ENCODE peak calls at places on chromosomes 13 and 19, in five cellular contexts. One of them, this sample, is unnamed. For H3K9me3, the result is how much of the 10 kb centered on the place peaks cover.

GRCh38 chr19:38527466-38528136 is 90.2 kb downstream of the MAP4K1 start:
- DNase-seq in A549: peak
- DNase-seq in Karpas-422: peak
- DNase-seq in cardiac muscle cell: no peak
- DNase-seq in left lung: no peak
- DNase-seq in this sample: no peak

GRCh38 chr13:21000647-21001046 is 60.7 kb downstream of the LATS2 start:
- DNase-seq in A549: no peak
- DNase-seq in Karpas-422: no peak
- DNase-seq in cardiac muscle cell: no peak
- DNase-seq in left lung: no peak
- DNase-seq in this sample: no peak

GRCh38 chr13:72745260-72745659 is 17.5 kb downstream of the BORA start:
- DNase-seq in A549: no peak
- DNase-seq in Karpas-422: no peak
- DNase-seq in cardiac muscle cell: no peak
- DNase-seq in left lung: no peak
- DNase-seq in this sample: no peak

GRCh38 chr13:30125422-30126073 is 181.8 kb downstream of the KATNAL1 start:
- DNase-seq in A549: peak
- DNase-seq in Karpas-422: no peak
- DNase-seq in cardiac muscle cell: no peak
- DNase-seq in left lung: no peak
- DNase-seq in this sample: no peak

GRCh38 chr13:45728759-45729158 is 26.6 kb downstream of the CBY2 start:
- DNase-seq in A549: peak
- DNase-seq in Karpas-422: peak
- DNase-seq in cardiac muscle cell: peak
- DNase-seq in left lung: no peak
- DNase-seq in this sample: no peak

GRCh38 chr19:51372021-51372648 is 319 bp downstream of the NKG7 start:
- DNase-seq in A549: no peak
- DNase-seq in Karpas-422: no peak
- DNase-seq in cardiac muscle cell: no peak
- DNase-seq in left lung: no peak
- DNase-seq in this sample: no peak

GRCh38 chr19:5360003-5360820 is 19.6 kb upstream of the PTPRS start:
- DNase-seq in A549: no peak
- DNase-seq in Karpas-422: no peak
- DNase-seq in cardiac muscle cell: no peak
- DNase-seq in left lung: no peak
- DNase-seq in this sample: no peak

GRCh38 chr13:46101488-46102289 is 3.1 kb downstream of the CPB2 start:
- DNase-seq in A549: no peak
- DNase-seq in Karpas-422: no peak
- DNase-seq in cardiac muscle cell: no peak
- DNase-seq in left lung: no peak
- DNase-seq in this sample: no peak

GRCh38 chr19:5369962-5370367 is 29.4 kb upstream of the PTPRS start:
- DNase-seq in A549: peak
- DNase-seq in Karpas-422: peak
- DNase-seq in cardiac muscle cell: peak
- DNase-seq in left lung: peak
- DNase-seq in this sample: no peak

GRCh38 chr19:29872224-29872731 is 60.5 kb downstream of the CCNE1 start:
- DNase-seq in A549: peak
- DNase-seq in Karpas-422: peak
- DNase-seq in cardiac muscle cell: peak
- DNase-seq in left lung: no peak
- DNase-seq in this sample: no peak

GRCh38 chr19:20318616-20319015 is 151.6 kb downstream of the ZNF486 start:
- DNase-seq in A549: no peak
- DNase-seq in Karpas-422: no peak
- DNase-seq in cardiac muscle cell: no peak
- DNase-seq in left lung: no peak
- DNase-seq in this sample: no peak

GRCh38 chr13:42039946-42040729 is 8.3 kb upstream of the DGKH start:
- DNase-seq in A549: peak
- DNase-seq in Karpas-422: peak
- DNase-seq in cardiac muscle cell: peak
- DNase-seq in left lung: peak
- DNase-seq in this sample: peak

GRCh38 chr13:82847595-82847994 is 1034.7 kb downstream of the SLITRK1 start:
- DNase-seq in A549: no peak
- DNase-seq in Karpas-422: no peak
- DNase-seq in cardiac muscle cell: no peak
- DNase-seq in left lung: no peak
- DNase-seq in this sample: no peak

GRCh38 chr13:113625965-113626661 is 31.9 kb downstream of the ATP4B start:
- DNase-seq in A549: no peak
- DNase-seq in Karpas-422: no peak
- DNase-seq in cardiac muscle cell: no peak
- DNase-seq in left lung: no peak
- DNase-seq in this sample: no peak

GRCh38 chr19:54959840-54960239 is 6.3 kb upstream of the NLRP2 start:
- DNase-seq in A549: no peak
- DNase-seq in Karpas-422: peak
- DNase-seq in cardiac muscle cell: no peak
- DNase-seq in left lung: no peak
- DNase-seq in this sample: no peak

GRCh38 chr19:1782501-1782900 is 29.2 kb downstream of the ONECUT3 start:
- DNase-seq in A549: no peak
- DNase-seq in Karpas-422: no peak
- DNase-seq in cardiac muscle cell: no peak
- DNase-seq in left lung: no peak
- DNase-seq in this sample: no peak

GRCh38 chr19:47097396-47098217 is 16.0 kb downstream of the ZC3H4 start:
- DNase-seq in A549: no peak
- DNase-seq in Karpas-422: no peak
- DNase-seq in cardiac muscle cell: no peak
- DNase-seq in left lung: peak
- DNase-seq in this sample: no peak

GRCh38 chr13:66887088-66887487 is 343.0 kb downstream of the PCDH9 start:
- DNase-seq in A549: no peak
- DNase-seq in Karpas-422: peak
- DNase-seq in cardiac muscle cell: no peak
- DNase-seq in left lung: no peak
- DNase-seq in this sample: no peak

GRCh38 chr13:28753208-28753892 is 34.6 kb upstream of the SLC46A3 start:
- DNase-seq in A549: peak
- DNase-seq in Karpas-422: no peak
- DNase-seq in cardiac muscle cell: peak
- DNase-seq in left lung: no peak
- DNase-seq in this sample: no peak

GRCh38 chr13:25494708-25495411 is 123.1 kb downstream of the ATP8A2 start:
- DNase-seq in A549: no peak
- DNase-seq in Karpas-422: peak
- DNase-seq in cardiac muscle cell: no peak
- DNase-seq in left lung: no peak
- DNase-seq in this sample: no peak

GRCh38 chr19:35671818-35672217 is 5.5 kb downstream of the UPK1A start:
- DNase-seq in A549: no peak
- DNase-seq in Karpas-422: peak
- DNase-seq in cardiac muscle cell: no peak
- DNase-seq in left lung: no peak
- DNase-seq in this sample: no peak

GRCh38 chr13:88887045-88887662 is 1216.0 kb downstream of the SLITRK5 start:
- DNase-seq in A549: no peak
- DNase-seq in Karpas-422: peak
- DNase-seq in cardiac muscle cell: peak
- DNase-seq in left lung: peak
- DNase-seq in this sample: no peak

GRCh38 chr13:38753878-38754277 is 67.0 kb downstream of the FREM2 start:
- DNase-seq in A549: no peak
- DNase-seq in Karpas-422: no peak
- DNase-seq in cardiac muscle cell: no peak
- DNase-seq in left lung: no peak
- DNase-seq in this sample: no peak

GRCh38 chr13:21637296-21637695 is 33.3 kb upstream of the MICU2 start:
- DNase-seq in A549: peak
- DNase-seq in Karpas-422: no peak
- DNase-seq in cardiac muscle cell: no peak
- DNase-seq in left lung: peak
- DNase-seq in this sample: no peak

GRCh38 chr13:40777166-40777956 is 6.4 kb upstream of the MRPS31 start:
- DNase-seq in A549: peak
- DNase-seq in Karpas-422: peak
- DNase-seq in cardiac muscle cell: peak
- DNase-seq in left lung: no peak
- DNase-seq in this sample: no peak

GRCh38 chr19:53136432-53136831 is 3.7 kb upstream of the ZNF415 start:
- DNase-seq in A549: no peak
- DNase-seq in Karpas-422: no peak
- DNase-seq in cardiac muscle cell: no peak
- DNase-seq in left lung: no peak
- DNase-seq in this sample: no peak

GRCh38 chr19:53140351-53140750 is 7.6 kb upstream of the ZNF415 start:
- DNase-seq in A549: no peak
- DNase-seq in Karpas-422: no peak
- DNase-seq in cardiac muscle cell: no peak
- DNase-seq in left lung: no peak
- DNase-seq in this sample: no peak
- H3K9me3 ChIP-seq in A549: half or more
- H3K9me3 ChIP-seq in Karpas-422: half or more
- H3K9me3 ChIP-seq in cardiac muscle cell: under half
- H3K9me3 ChIP-seq in left lung: half or more
- H3K9me3 ChIP-seq in this sample: under half

GRCh38 chr19:23996549-23996948 is 81.9 kb downstream of the ZNF726 start:
- DNase-seq in A549: peak
- DNase-seq in Karpas-422: peak
- DNase-seq in cardiac muscle cell: no peak
- DNase-seq in left lung: no peak
- DNase-seq in this sample: no peak
- H3K9me3 ChIP-seq in A549: half or more
- H3K9me3 ChIP-seq in Karpas-422: under half
- H3K9me3 ChIP-seq in cardiac muscle cell: under half
- H3K9me3 ChIP-seq in left lung: half or more
- H3K9me3 ChIP-seq in this sample: under half

GRCh38 chr19:58262922-58263296 is 15.8 kb upstream of the ZNF8 start:
- DNase-seq in A549: no peak
- DNase-seq in Karpas-422: no peak
- DNase-seq in cardiac muscle cell: no peak
- DNase-seq in left lung: no peak
- DNase-seq in this sample: no peak

GRCh38 chr19:58268344-58268743 is 10.4 kb upstream of the ZNF8 start:
- DNase-seq in A549: no peak
- DNase-seq in Karpas-422: no peak
- DNase-seq in cardiac muscle cell: no peak
- DNase-seq in left lung: no peak
- DNase-seq in this sample: no peak

GRCh38 chr19:58261600-58261967 is 17.2 kb upstream of the ZNF8 start:
- DNase-seq in A549: no peak
- DNase-seq in Karpas-422: no peak
- DNase-seq in cardiac muscle cell: no peak
- DNase-seq in left lung: no peak
- DNase-seq in this sample: no peak

GRCh38 chr19:58261968-58262921 is 16.5 kb upstream of the ZNF8 start:
- DNase-seq in A549: peak
- DNase-seq in Karpas-422: no peak
- DNase-seq in cardiac muscle cell: no peak
- DNase-seq in left lung: no peak
- DNase-seq in this sample: no peak

DNA sequence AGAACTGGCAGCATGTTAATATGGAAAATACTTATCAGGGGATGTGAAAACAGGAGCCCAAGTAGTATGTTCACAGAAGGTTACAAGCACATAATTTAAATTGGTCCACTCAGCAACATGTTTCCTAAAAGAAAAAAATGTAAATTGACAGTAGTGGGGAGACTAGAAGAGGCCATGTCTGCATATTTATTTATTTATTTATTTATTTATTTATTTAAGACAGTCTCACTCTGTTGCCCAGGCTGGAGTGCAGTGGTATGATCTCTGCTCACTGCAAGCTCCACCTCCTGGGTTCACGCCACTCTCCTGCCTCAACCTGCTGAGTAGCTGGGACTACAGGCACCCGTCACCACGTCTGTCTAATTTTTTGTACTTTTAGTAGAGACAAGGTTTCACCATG is 13.7 kb upstream of the ZNF8 start:
- DNase-seq in A549: no peak
- DNase-seq in Karpas-422: no peak
- DNase-seq in cardiac muscle cell: no peak
- DNase-seq in left lung: no peak
- DNase-seq in this sample: no peak
- H3K9me3 ChIP-seq in A549: half or more
- H3K9me3 ChIP-seq in Karpas-422: half or more
- H3K9me3 ChIP-seq in cardiac muscle cell: under half
- H3K9me3 ChIP-seq in left lung: half or more
- H3K9me3 ChIP-seq in this sample: under half

DNA sequence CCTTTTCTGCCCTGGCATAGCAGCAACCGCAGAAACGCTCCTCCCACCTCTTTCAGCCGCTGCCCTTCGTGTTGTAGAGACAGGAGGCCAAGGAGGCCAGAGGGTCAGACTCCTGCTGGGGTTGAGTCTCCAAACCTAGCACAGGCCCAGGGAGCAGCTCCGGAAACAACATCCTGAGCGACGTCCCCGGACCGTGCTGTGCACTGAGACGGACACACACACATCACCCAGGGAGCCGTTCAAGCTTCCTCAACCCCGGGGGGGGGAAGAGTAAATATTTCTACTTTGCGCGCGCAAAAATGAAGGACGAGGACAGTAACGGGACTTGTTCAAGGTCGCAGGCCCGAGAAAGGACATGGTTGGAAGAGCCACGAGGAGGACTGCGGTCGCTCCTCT is 657 bp downstream of the ZNF550 start:
- DNase-seq in A549: peak
- DNase-seq in Karpas-422: peak
- DNase-seq in cardiac muscle cell: peak
- DNase-seq in left lung: no peak
- DNase-seq in this sample: no peak
- H3K9me3 ChIP-seq in A549: half or more
- H3K9me3 ChIP-seq in Karpas-422: half or more
- H3K9me3 ChIP-seq in cardiac muscle cell: under half
- H3K9me3 ChIP-seq in left lung: half or more
- H3K9me3 ChIP-seq in this sample: under half

GRCh38 chr13:52118095-52118494 is 10.8 kb downstream of the NEK5 start:
- DNase-seq in A549: no peak
- DNase-seq in Karpas-422: no peak
- DNase-seq in cardiac muscle cell: no peak
- DNase-seq in left lung: no peak
- DNase-seq in this sample: no peak
- H3K9me3 ChIP-seq in A549: under half
- H3K9me3 ChIP-seq in Karpas-422: under half
- H3K9me3 ChIP-seq in cardiac muscle cell: under half
- H3K9me3 ChIP-seq in left lung: under half
- H3K9me3 ChIP-seq in this sample: under half

GRCh38 chr19:9362905-9363304 is at the start of gene ZNF177:
- DNase-seq in A549: no peak
- DNase-seq in Karpas-422: no peak
- DNase-seq in cardiac muscle cell: no peak
- DNase-seq in left lung: no peak
- DNase-seq in this sample: no peak
- H3K9me3 ChIP-seq in A549: under half
- H3K9me3 ChIP-seq in Karpas-422: under half
- H3K9me3 ChIP-seq in cardiac muscle cell: under half
- H3K9me3 ChIP-seq in left lung: half or more
- H3K9me3 ChIP-seq in this sample: under half

GRCh38 chr19:12272980-12273901 is 21.4 kb downstream of the ZNF44 start:
- DNase-seq in A549: no peak
- DNase-seq in Karpas-422: no peak
- DNase-seq in cardiac muscle cell: no peak
- DNase-seq in left lung: no peak
- DNase-seq in this sample: no peak
- H3K9me3 ChIP-seq in A549: under half
- H3K9me3 ChIP-seq in Karpas-422: under half
- H3K9me3 ChIP-seq in cardiac muscle cell: under half
- H3K9me3 ChIP-seq in left lung: half or more
- H3K9me3 ChIP-seq in this sample: half or more